ENCODE peak calls at places on chromosomes 5 and 9, in six cellular contexts. R, W, L, M, V and N are unnamed samples.
A peak's percentile ranks its signal among the peaks of the same experiment; 100 is the strongest.

GRCh38 chr5:1231354-1231905 is 6.2 kb downstream of the SLC6A18 start:
- DNase-seq in R (no peak), W (no peak), L (no peak), M (no peak), V (no peak), N (no peak)

GRCh38 chr9:35114921-35115341 is 731 bp downstream of the ATOSB start:
- DNase-seq in R (peak; percentile 87), W (no peak), L (peak; percentile 82), M (peak; percentile 42), V (peak; percentile 91), N (no peak)

GRCh38 chr5:100614308-100614707 is 79.1 kb downstream of the FAM174A start:
- DNase-seq in R (no peak), W (no peak), L (no peak), M (no peak), V (no peak), N (no peak)

GRCh38 chr9:138103824-138104206 is 226.2 kb downstream of the CACNA1B start:
- DNase-seq in R (peak; percentile 22), W (no peak), L (peak; percentile 57), M (no peak), V (peak; percentile 64), N (peak; percentile 55)

GRCh38 chr9:104074876-104075275 is 19.2 kb upstream of the SMC2 start:
- DNase-seq in R (no peak), W (no peak), L (no peak), M (no peak), V (no peak), N (no peak)

GRCh38 chr5:139611703-139612584 is 36.2 kb upstream of the CXXC5 start:
- DNase-seq in R (no peak), W (no peak), L (no peak), M (no peak), V (no peak), N (no peak)

GRCh38 chr5:63596254-63596653 is 366.0 kb downstream of the HTR1A start:
- DNase-seq in R (no peak), W (no peak), L (no peak), M (no peak), V (no peak), N (no peak)

GRCh38 chr5:141960018-141960417 is 2.0 kb upstream of the PCDH12 start:
- DNase-seq in R (no peak), W (no peak), L (no peak), M (no peak), V (peak; percentile 84), N (no peak)

GRCh38 chr5:52786937-52787599 is 648 bp upstream of the ITGA1 start:
- DNase-seq in R (no peak), W (no peak), L (peak; percentile 67), M (peak; percentile 59), V (no peak), N (no peak)

GRCh38 chr5:112136773-112137172 is 282.3 kb downstream of the EPB41L4A start:
- DNase-seq in R (no peak), W (no peak), L (no peak), M (no peak), V (no peak), N (no peak)
- H3K27ac ChIP-seq in R (no peak overlapping the region), W (no peak overlapping the region), L (no peak overlapping the region), M (no peak overlapping the region), V (no peak overlapping the region), N (no peak overlapping the region)

GRCh38 chr5:181233436-181234115 is 10.1 kb downstream of the RACK1 start:
- DNase-seq in R (no peak), W (no peak), L (no peak), M (no peak), V (peak; percentile 59), N (no peak)
- TF ChIP-seq POLR2AphosphoS5 in R (no peak), W (no peak), L (no peak), M (no peak), V (no peak), N (no peak)

GRCh38 chr9:31958572-31958971 is 425.9 kb upstream of the ACO1 start:
- DNase-seq in R (no peak), W (no peak), L (no peak), M (no peak), V (no peak), N (no peak)
- H3K9me3 ChIP-seq in R (peaks cover 24% of the 10 kb centered on the region), W (peaks cover 12% of the 10 kb centered on the region), L (no peaks in the 10 kb centered on the region), M (peaks cover 42% of the 10 kb centered on the region), V (peaks cover 16% of the 10 kb centered on the region), N (no peaks in the 10 kb centered on the region)

GRCh38 chr9:459491-460444 is 245.1 kb downstream of the DOCK8 start:
- DNase-seq in R (no peak), W (no peak), L (no peak), M (no peak), V (no peak), N (no peak)

GRCh38 chr9:450561-450960 is 235.9 kb downstream of the DOCK8 start:
- DNase-seq in R (no peak), W (no peak), L (no peak), M (no peak), V (no peak), N (no peak)

DNA sequence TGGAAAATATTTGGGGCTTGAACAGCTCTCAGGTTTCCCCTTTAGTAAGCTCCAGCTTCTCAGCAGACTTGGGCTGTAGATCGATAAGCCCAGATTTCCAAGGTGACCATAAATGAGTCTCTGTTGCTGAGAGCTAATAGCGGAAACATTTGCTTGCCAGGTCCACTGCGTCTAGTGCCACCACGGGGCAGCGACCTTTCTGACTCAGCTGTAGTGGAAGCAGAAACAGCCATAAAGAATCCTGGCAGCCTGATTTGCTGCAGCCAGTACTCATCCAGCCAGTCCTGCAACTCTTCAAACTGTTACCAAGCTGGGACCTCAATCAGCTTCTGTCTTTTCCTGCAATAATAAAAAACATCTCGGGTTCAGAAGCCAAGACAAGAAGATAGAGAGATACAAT is 241.7 kb downstream of the DOCK8 start:
- DNase-seq in R (no peak), W (no peak), L (no peak), M (peak; percentile 77), V (no peak), N (no peak)
- H3K27ac ChIP-seq in R (no peak overlapping the region), W (no peak overlapping the region), L (peak overlapping the region; percentile 45), M (no peak overlapping the region), V (no peak overlapping the region), N (no peak overlapping the region)

DNA sequence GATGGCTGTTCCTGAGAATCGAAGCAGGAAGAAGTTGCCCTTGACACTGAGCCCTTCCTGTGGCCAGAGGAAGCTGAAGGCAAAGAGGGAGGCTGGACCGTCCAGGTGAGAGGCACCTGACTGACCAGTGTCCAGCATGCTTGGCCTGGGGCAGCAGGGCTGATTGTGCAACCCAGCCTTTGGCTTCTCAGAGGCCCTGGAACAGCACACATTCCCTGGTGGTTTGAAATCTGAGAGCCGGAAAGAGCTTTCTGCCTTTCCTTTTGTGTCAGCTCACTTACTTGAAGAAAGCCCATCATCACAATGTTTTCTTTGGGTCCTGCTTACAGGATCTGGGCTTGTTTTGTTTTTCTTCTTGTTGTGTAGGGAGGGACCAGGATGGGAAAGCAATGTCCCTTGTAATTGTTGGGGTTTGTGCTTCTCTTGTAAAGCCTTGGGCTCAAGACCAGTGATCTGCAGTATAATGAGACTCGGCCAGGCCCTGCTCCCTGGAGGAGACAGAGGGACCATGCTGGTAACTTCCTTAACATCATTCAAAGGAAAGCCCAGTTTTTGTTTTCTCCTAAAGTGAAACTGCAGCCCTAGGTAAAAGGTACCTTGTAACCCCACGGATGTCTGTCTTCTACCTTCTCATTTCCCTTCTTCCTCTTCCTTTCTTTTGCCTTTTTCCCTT is 213.7 kb downstream of the NXNL2 start:
- DNase-seq in R (no peak), W (no peak), L (peak; percentile 85), M (no peak), V (peak; percentile 56), N (no peak)
- TF ChIP-seq POLR2AphosphoS5 in R (no peak), W (no peak), L (no peak), M (no peak), V (no peak), N (no peak)

DNA sequence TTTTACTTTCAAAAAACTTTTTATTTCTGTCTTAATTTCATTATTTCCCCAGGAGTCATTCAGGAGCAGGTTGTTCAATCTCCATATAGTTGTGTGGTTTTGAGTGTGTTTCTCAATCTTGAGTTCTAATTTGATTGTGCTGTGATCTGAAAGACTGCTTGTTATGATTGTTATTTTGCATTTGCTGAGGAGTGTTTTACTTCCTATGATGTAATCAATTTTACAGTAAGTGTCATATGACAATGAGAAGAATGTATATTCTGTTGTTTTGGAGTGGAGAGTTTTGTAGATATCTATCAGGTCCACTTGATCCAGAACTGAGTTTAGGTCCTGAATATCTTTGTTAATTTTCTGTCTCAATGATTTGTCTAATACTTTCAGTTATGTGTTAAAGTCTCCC is 706.9 kb upstream of the CTNND2 start:
- DNase-seq in R (no peak), W (no peak), L (no peak), M (no peak), V (no peak), N (no peak)
- H3K9me3 ChIP-seq in R (no peaks in the 10 kb centered on the region), W (no peaks in the 10 kb centered on the region), L (no peaks in the 10 kb centered on the region), M (peaks cover 7% of the 10 kb centered on the region), V (no peaks in the 10 kb centered on the region), N (no peaks in the 10 kb centered on the region)

DNA sequence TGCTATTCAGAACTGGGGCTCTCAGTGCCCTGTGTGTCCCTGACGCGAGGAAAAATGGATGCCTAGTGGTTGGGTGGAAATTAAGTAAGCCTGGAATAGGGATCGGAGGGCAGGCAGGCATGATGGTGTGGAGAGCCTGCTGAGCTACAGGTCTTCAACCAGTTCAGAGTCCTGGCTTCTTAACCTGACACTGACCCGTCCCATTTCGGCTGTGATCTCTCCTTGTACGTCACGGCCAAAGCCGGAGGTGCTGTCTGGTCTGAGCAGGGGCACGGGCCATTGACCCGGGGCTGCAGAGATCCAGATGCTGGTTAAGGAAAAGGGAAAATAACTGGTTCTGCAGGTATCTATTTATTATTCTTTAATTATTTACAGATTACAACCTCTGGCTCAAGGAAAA is 27.9 kb downstream of the RHOBTB3 start:
- DNase-seq in R (no peak), W (no peak), L (no peak), M (no peak), V (no peak), N (no peak)
- H3K27ac ChIP-seq in R (peak overlapping the region; percentile 50), W (no peak overlapping the region), L (peak overlapping the region; percentile 62), M (no peak overlapping the region), V (peak overlapping the region; percentile 13), N (peak overlapping the region; percentile 49)